ENCODE peak calls at places on chromosomes 6 and 20, in six cellular contexts. G, B, F, S, X and I are unnamed samples.
A peak's percentile ranks its signal among the peaks of the same experiment; 100 is the strongest.

GRCh38 chr6:10520468-10520867 is 683 bp upstream of the GCNT2 start:
- DNase-seq in S (no peak), F (no peak), X (no peak), B (no peak), G (no peak), I (no peak)

GRCh38 chr6:70520575-70520974 is 46.2 kb upstream of the SDHAF4 start:
- DNase-seq in X (no peak), B (no peak), F (no peak), G (no peak), S (no peak), I (no peak)

GRCh38 chr6:53938810-53939209 is 144.0 kb downstream of the LRRC1 start:
- DNase-seq in X (no peak), S (no peak), B (no peak), F (no peak), G (no peak), I (no peak)

GRCh38 chr20:24987873-24988835 is 4.4 kb downstream of the APMAP start:
- DNase-seq in X (no peak), B (peak; percentile 15), S (peak; percentile 10), F (no peak), G (no peak), I (no peak)

GRCh38 chr6:128655978-128656498 is 135.6 kb upstream of the PTPRK start:
- DNase-seq in X (peak; percentile 78), G (no peak), B (no peak), S (no peak), F (no peak), I (no peak)

GRCh38 chr6:33735201-33735600 is 11.5 kb downstream of the IP6K3 start:
- DNase-seq in X (no peak), F (no peak), G (no peak), B (no peak), S (no peak), I (no peak)

GRCh38 chr20:4217349-4217761 is 202.0 kb upstream of the RNF24 start:
- DNase-seq in G (no peak), S (peak; percentile 81), X (no peak), B (peak; percentile 75), F (no peak), I (no peak)

GRCh38 chr20:39112196-39112743 is 150.1 kb downstream of the DHX35 start:
- DNase-seq in B (peak; percentile 88), X (no peak), S (no peak), G (no peak), F (no peak), I (no peak)

GRCh38 chr20:9474835-9475413 is 39.5 kb upstream of the LAMP5 start:
- DNase-seq in F (no peak), G (no peak), S (no peak), B (no peak), X (no peak), I (no peak)

DNA sequence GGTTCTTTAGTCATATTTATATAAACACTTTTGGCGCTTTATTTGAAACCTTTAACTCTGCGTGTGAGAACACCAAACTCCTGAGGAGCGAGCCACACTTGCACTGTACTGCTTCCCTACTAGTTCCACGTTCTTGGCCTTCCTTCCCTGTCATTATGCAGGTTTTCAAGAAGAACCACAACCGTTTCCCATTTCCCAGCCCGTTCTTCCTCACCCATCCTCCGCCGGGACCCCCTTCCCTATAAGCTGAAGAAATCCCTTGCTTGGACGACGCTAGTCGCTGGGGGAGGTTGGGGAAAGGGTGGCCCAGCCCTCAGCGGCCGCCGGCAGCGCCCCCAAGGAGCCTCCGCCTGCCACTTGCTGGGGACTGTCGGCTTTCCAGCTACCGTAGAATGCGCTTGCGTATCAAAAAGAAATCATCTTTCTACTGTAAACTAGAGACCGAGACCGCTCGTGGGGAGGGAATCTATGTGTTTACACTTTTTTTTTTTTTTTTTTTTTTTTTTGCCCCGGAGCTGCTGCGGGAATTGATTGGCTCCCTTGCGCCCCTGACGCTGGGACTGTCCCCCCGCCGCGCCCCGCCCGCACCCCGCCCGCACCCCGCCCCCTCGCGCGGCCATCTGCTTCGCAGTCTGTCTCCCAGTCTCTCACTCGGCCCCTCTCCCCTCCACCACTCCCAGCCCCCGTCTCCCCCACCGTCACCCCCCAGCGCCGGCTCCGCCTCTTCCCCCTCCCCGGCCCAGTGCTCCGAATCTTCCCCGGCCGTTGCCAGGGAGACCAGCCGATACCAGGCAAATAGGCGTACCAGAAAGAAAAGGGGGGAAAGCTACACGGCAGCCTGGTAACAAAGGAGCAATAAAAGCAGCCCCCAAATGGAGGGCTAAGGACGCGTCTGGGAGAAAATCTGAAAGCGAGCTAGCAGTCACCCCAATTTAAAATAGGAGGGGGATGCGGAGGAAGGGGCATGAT is 2.3 kb upstream of the MARCKS start:
- DNase-seq in B (peak; percentile 92), S (peak; percentile 89), F (no peak), X (no peak), G (peak; percentile 85), I (peak; percentile 63)
- TF ChIP-seq CTCF in B (peak; percentile 53), S (no peak), F (no peak), X (peak; percentile 31), G (no peak), I (no peak)

GRCh38 chr20:976033-976432 is 26.1 kb downstream of the RSPO4 start:
- DNase-seq in B (no peak), G (no peak), S (no peak), F (no peak), X (no peak), I (no peak)

GRCh38 chr20:972256-972655 is 29.9 kb downstream of the RSPO4 start:
- DNase-seq in X (no peak), G (no peak), F (no peak), S (no peak), B (no peak), I (no peak)

GRCh38 chr20:977021-977420 is 25.1 kb downstream of the RSPO4 start:
- DNase-seq in G (no peak), S (no peak), F (no peak), X (no peak), B (peak; percentile 60), I (no peak)

GRCh38 chr20:969868-970267 is 32.2 kb downstream of the RSPO4 start:
- DNase-seq in G (no peak), X (no peak), B (no peak), S (no peak), F (no peak), I (no peak)

DNA sequence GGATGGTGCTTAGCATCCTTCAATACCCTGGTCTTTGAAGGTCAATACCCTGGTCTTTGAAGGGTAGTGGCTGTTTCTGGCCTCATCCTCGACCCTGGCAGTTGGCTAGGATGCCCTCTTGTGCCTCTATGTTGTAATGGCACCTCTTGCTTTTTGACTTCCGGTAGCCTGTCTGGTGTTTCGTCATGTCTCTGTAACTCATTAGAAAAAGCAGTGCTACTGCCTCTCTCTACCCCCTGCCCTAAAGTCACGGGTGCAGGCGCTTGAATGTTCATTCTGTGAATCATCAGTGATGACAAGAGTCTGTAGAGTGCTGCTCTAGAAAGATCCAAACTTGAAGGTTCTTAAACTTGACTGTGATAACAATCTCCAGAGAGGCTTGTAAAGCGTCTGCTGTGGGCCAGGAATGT is 28.3 kb downstream of the RSPO4 start:
- DNase-seq in S (peak; percentile 21), X (peak; percentile 9), G (no peak), B (peak; percentile 75), F (no peak), I (peak; percentile 80)
- TF ChIP-seq CTCF in S (no peak), X (peak; percentile 51), G (peak; percentile 29), B (peak; percentile 79), F (peak; percentile 36), I (peak; percentile 80)

GRCh38 chr6:123777554-123777953 is 26.1 kb upstream of the NKAIN2 start:
- DNase-seq in S (no peak), B (no peak), X (no peak), G (no peak), F (no peak), I (no peak)
- TF ChIP-seq CTCF in S (no peak), B (no peak), X (no peak), G (no peak), F (no peak), I (no peak)

GRCh38 chr6:6497541-6497940 is 91.0 kb upstream of the LY86 start:
- DNase-seq in X (no peak), B (no peak), G (no peak), S (no peak), F (no peak), I (no peak)

GRCh38 chr6:6491761-6492160 is 96.8 kb upstream of the LY86 start:
- DNase-seq in G (no peak), F (no peak), X (no peak), B (no peak), S (no peak), I (no peak)

GRCh38 chr6:6492675-6493074 is 95.8 kb upstream of the LY86 start:
- DNase-seq in F (no peak), X (no peak), B (no peak), G (no peak), S (no peak), I (no peak)

GRCh38 chr6:6495851-6496250 is 92.7 kb upstream of the LY86 start:
- DNase-seq in B (no peak), S (no peak), X (no peak), G (no peak), F (no peak), I (no peak)

DNA sequence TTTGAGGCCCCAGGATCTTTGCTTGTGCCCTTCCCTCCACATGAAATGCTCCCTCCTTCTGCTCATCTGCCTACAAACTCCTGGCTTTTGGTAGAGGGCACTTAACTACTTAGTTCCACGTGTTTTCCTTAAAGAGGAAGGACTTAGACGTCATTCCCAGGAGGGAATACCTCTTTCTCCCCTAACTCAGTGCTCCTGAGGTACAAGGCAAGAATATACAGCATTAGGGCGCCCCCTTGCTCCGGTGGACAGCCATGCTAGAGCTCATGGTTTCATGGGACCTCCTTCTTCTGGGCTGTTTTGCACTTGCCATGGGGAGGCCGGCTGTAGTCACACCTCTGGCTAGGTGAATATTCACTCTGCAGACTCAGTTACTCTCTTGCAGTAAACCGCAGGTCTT is 93.8 kb upstream of the LY86 start:
- DNase-seq in S (peak; percentile 41), F (no peak), G (peak; percentile 70), X (no peak), B (peak; percentile 95), I (peak; percentile 65)
- TF ChIP-seq CTCF in S (peak; percentile 27), F (peak; percentile 22), G (peak; percentile 68), X (no peak), B (peak; percentile 91), I (peak; percentile 79)

DNA sequence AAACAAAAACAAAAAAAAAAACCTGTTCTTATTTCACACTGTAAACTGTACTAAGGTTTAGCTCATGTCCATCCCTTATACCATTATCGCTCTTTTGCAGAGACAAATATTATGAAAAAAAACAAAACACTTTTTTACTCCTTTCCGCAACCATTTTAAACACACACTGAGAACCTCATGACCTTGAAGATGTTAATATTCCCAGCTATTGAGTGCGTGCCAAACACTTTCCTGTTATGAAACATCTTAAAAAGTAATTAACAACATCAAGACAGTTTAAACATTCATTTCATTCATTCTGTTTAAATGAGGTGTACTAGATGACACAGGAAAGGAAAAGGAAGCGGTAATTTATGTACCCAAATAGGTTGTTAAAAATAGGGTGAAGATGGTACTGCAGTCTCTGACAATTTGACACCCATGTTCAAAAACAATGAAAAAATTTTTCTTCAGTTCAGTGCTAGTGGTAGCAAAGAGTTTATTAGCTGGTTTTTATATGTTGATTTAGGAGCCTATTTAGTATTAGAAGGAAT is 3.9 kb upstream of the ARHGAP18 start:
- DNase-seq in X (no peak), B (no peak), F (no peak), G (no peak), S (no peak), I (no peak)
- TF ChIP-seq CTCF in X (no peak), B (no peak), F (no peak), G (no peak), S (no peak), I (no peak)